ENCODE peak calls at places on chromosomes 5 and 9, in five cellular contexts. H is bronchial epithelial cell, O is AG09309, R is retinal pigment epithelial cell, Y is AG04450. E is an unnamed sample.

GRCh38 chr5:54844905-54845566 is 140.4 kb downstream of the ESM1 start:
- DNase-seq in H (peak), O (peak), R (peak), Y (peak), E (peak)

GRCh38 chr5:175836741-175837729 is 34.3 kb upstream of the CPLX2 start:
- DNase-seq in H (no peak), O (no peak), R (no peak), Y (no peak), E (no peak)

GRCh38 chr5:117889592-117889991 is 1098.8 kb downstream of the DTWD2 start:
- DNase-seq in H (no peak), O (no peak), R (peak), Y (no peak), E (peak)

GRCh38 chr9:115385383-115386122 is 267.6 kb upstream of the TNC start:
- DNase-seq in H (no peak), O (no peak), R (no peak), Y (no peak), E (no peak)

GRCh38 chr9:104553261-104553660 is 15.7 kb upstream of the OR13C8 start:
- DNase-seq in H (no peak), O (no peak), R (no peak), Y (no peak), E (no peak)

GRCh38 chr9:24698864-24699518 is 153.3 kb upstream of the IZUMO3 start:
- DNase-seq in H (no peak), O (no peak), R (no peak), Y (no peak), E (no peak)

GRCh38 chr9:38435526-38435925 is 11.3 kb upstream of the IGFBPL1 start:
- DNase-seq in H (no peak), O (no peak), R (no peak), Y (no peak), E (no peak)

GRCh38 chr9:20356392-20357206 is 265.7 kb downstream of the MLLT3 start:
- DNase-seq in H (peak), O (peak), R (peak), Y (peak), E (peak)

GRCh38 chr5:159657298-159657697 is 259.0 kb upstream of the ADRA1B start:
- DNase-seq in H (no peak), O (no peak), R (no peak), Y (no peak), E (no peak)

GRCh38 chr5:125424851-125425250 is 678.4 kb upstream of the ZNF608 start:
- DNase-seq in H (no peak), O (no peak), R (no peak), Y (no peak), E (no peak)

GRCh38 chr9:125990793-125991220 is 243.6 kb downstream of the PBX3 start:
- DNase-seq in H (no peak), O (no peak), R (no peak), Y (no peak), E (no peak)

GRCh38 chr5:28165116-28165515 is 1126.7 kb upstream of the CDH9 start:
- DNase-seq in H (peak), O (no peak), R (peak), Y (no peak), E (no peak)

GRCh38 chr9:114117614-114117995 is 18.5 kb upstream of the KIF12 start:
- DNase-seq in H (no peak), O (no peak), R (no peak), Y (no peak), E (no peak)

GRCh38 chr9:18544456-18544855 is 70.5 kb downstream of the ADAMTSL1 start:
- DNase-seq in H (peak), O (no peak), R (no peak), Y (no peak), E (no peak)

DNA sequence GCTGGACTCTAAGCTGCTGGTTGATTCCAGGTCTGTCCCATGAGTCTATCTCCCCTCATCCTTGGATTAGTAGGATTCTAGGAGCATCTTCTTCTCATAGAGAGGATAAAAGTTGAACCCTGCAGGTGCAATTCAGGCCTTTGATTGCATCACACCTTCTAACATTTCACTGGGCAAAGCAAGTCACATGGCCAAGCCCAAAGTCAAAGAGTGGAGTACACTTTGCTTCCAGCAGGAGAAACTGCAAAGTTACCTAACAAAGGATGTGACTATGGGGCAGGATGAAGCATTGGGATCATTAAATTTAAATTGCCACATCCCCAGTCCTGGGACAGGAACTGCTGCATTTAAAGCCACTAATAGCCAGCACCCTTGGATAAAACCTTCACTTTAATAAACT is 51.0 kb upstream of the EGFLAM start:
- DNase-seq in H (peak), O (no peak), R (no peak), Y (no peak), E (no peak)
- TF ChIP-seq CTCF in H (no peak), O (no peak), R (no peak), Y (no peak), E (no peak)

GRCh38 chr5:150192462-150192861 is 2.6 kb downstream of the SLC6A7 start:
- DNase-seq in H (no peak), O (no peak), R (no peak), Y (no peak), E (no peak)

GRCh38 chr5:150188146-150188842 is 1.6 kb upstream of the SLC6A7 start:
- DNase-seq in H (no peak), O (no peak), R (no peak), Y (no peak), E (no peak)

GRCh38 chr5:150190503-150190973 is 676 bp downstream of the SLC6A7 start:
- DNase-seq in H (no peak), O (no peak), R (no peak), Y (no peak), E (no peak)

GRCh38 chr5:150190987-150191386 is 1.1 kb downstream of the SLC6A7 start:
- DNase-seq in H (no peak), O (no peak), R (no peak), Y (no peak), E (no peak)

DNA sequence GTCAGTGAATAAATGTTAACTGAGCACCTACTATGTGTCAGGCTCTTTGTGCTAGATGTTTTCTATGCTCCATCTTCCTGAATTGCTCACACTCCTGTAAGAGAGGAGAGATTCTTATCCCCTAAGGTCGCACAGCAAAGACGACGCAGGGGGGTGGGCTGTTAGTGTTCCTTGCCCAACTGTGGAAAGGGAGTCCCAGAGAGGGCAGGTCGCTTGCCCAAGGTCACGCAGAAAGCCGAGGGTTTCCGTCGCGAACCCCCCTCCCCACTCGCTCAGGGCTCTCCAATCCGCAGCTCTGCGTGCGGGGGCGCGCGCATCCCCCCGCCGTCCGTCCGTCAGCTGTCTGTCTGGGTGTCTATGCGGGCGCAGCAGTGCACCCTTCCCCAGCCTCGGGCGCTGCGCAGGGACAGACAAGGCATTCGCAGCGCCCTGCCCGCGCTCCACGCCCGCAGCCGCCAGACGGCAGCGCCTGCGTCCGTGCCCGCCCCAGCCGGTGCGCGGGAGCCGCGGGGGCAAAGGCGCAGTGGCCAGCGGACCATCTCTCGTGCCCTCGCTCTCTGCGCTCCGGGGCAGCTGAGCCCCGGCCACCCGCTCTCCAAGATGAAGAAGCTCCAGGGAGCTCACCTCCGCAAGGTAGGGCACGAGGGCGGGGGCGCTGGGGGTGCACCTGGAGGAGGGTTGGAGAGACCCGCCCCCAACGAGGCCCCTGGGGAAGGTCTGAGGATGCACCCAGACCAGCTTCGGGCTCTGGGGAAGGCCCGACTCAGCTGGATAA is at the start of gene SLC6A7:
- DNase-seq in H (no peak), O (no peak), R (no peak), Y (no peak), E (no peak)
- H3K4me3 ChIP-seq in H (no peak), O (no peak), R (no peak), Y (no peak), E (no peak)

DNA sequence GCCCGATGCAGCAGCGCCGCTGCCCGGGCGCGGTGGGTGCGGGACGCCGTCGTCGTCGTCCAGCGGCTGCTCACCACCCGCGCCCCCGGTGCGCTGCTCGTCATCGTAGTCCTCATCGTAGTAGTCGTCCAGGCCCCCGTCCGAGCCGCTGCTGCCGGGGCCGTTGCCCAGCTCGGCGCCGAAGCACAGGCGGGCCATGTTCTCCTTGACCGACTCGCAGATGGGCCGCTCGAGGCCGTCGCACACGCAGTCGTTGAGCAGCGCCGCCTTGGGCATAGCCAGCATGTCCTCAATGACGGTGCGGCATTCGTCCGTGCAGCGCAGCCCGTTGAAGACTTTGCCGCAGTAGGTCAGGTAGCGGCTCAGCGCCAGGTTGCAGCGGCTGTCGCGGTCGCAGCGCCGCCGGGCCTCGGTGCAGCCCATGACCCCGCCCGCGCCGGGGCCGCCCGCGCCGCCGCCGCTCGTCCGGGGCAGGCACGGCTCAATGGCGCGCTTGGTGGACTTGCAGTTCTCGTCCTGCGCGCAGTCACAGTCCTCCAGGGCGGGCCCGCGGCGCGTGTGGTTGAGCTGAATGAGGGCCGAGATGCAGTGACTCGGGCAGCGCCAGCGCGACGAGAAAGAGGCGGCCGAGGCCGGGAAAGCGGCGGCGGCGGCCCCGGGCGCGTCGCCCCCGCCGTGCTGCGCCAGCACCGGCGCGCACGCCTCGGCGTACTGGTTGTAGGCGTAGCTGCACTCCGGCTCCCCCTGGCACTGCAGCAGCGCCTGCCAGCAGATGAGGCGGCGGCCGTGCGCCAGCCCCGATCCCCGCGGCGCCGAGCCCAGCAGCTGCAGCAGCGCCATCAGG is 1.2 kb downstream of the GAS1 start:
- DNase-seq in H (peak), O (no peak), R (no peak), Y (no peak), E (no peak)
- TF ChIP-seq CTCF in H (peak), O (peak), R (peak), Y (no peak), E (no peak)

DNA sequence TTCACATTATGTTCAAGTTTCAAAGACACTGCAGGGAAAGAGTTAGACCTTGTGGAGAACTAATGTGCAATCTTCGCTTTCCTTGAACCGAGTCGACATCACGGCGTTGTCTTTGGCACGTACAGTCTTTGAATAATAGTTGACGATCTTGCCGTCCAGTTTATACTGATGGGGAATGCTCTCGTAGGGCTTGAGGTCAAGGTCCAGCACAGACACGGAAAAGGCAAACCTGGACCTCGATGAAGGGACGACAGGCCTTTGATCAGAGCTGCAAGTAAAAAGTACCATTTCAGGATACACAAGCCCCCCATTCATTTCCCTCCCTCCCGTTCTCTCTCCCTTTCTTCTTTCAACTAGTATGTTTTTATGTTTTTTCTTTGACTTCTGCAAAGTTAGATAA is 54.1 kb downstream of the IPPK start:
- DNase-seq in H (no peak), O (no peak), R (no peak), Y (no peak), E (no peak)
- H3K4me3 ChIP-seq in H (no peak), O (no peak), R (no peak), Y (no peak), E (no peak)

DNA sequence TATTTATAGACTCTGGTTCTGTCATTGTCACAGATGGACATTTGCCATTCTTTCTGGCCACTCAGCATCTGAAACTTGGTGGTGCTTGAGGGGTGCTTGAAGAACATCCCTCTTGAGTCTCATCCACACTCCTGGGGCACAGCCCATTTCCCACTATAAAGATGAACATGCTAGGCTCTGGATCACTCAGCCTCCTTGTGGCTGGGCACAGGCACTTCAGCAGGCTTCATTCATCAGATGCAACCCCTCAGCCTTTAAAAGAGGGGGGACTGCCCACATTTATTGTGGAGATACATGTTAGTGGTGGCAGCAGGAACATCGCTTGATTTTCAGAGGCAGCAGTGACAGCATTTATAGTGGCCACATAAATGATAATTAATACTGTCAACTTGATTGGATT is 124.7 kb upstream of the NIPBL start:
- DNase-seq in H (no peak), O (no peak), R (no peak), Y (no peak), E (no peak)
- TF ChIP-seq CTCF in H (peak), O (peak), R (peak), Y (peak), E (peak)